ENCODE peak calls at places on chromosomes 16 and 17, in eight cellular contexts. G is stimulated activated effector memory CD8-positive, alpha-beta T cell treated with anti-CD3 and anti-CD28 coated beads, Interleukin-12 subunit alpha, Interleukin-12 subunit beta, amount 100 ng/mL, for 72 hours; B is aorta; Y is activated T-helper 17 cell treated with anti-CD3 and anti-CD28 coated beads, Interleukin-2, amount 50 U/mL, for 72 hours; T is K562; O is esophagus mucosa; F is left ventricle myocardium superior; Z is naive thymus-derived CD8-positive, alpha-beta T cell. R is an unnamed sample.

GRCh38 chr17:57629470-57629869 is 115.6 kb downstream of the CCDC182 start:
- ATAC-seq in Y (no peak), F (no peak), Z (peak; percentile 37), T (no peak), O (peak; percentile 30), G (peak; percentile 46), B (no peak), R (peak; percentile 94)

GRCh38 chr17:38904892-38905291 is 20.5 kb upstream of the LASP1NB start:
- ATAC-seq in G (no peak), B (no peak), O (no peak), Z (no peak), Y (no peak), F (no peak), T (no peak), R (no peak)

GRCh38 chr17:66704858-66705257 is 130.1 kb upstream of the CACNG5 start:
- ATAC-seq in T (no peak), Y (no peak), B (no peak), O (no peak), Z (no peak), G (no peak), F (no peak), R (no peak)

GRCh38 chr16:71855937-71856662 is 10.3 kb downstream of the ATXN1L start:
- ATAC-seq in Z (peak; percentile 35), T (no peak), G (peak; percentile 97), F (no peak), O (no peak), Y (peak; percentile 93), B (no peak), R (no peak)

GRCh38 chr16:77679901-77680300 is 42.4 kb upstream of the NUDT7 start:
- ATAC-seq in Z (no peak), F (no peak), B (no peak), G (no peak), O (no peak), Y (no peak), T (no peak), R (no peak)

GRCh38 chr16:79013004-79013403 is 587.5 kb downstream of the MAF start:
- ATAC-seq in T (peak; percentile 55), F (no peak), B (no peak), O (no peak), G (peak; percentile 48), Z (no peak), Y (peak; percentile 41), R (peak; percentile 93)

GRCh38 chr16:67926181-67926742 is 5.4 kb downstream of the CTRL start:
- ATAC-seq in Y (no peak), G (no peak), Z (no peak), O (no peak), B (no peak), F (no peak), T (no peak), R (peak; percentile 5)

GRCh38 chr16:86093801-86094750 is 195.1 kb downstream of the IRF8 start:
- ATAC-seq in B (no peak), O (no peak), T (peak; percentile 43), Y (no peak), Z (no peak), G (no peak), F (no peak), R (no peak)

GRCh38 chr17:80023261-80024205 is 12.1 kb downstream of the TBC1D16 start:
- ATAC-seq in G (no peak), T (peak; percentile 84), F (peak; percentile 40), Y (no peak), O (no peak), B (peak; percentile 4), Z (no peak), R (peak; percentile 28)

GRCh38 chr17:82247175-82247823 is 18.5 kb downstream of the SLC16A3 start:
- ATAC-seq in Y (no peak), F (no peak), T (no peak), B (no peak), Z (no peak), O (no peak), G (no peak), R (no peak)

GRCh38 chr17:9291912-9292562 is 270.7 kb downstream of the NTN1 start:
- ATAC-seq in Y (no peak), Z (peak; percentile 75), G (peak; percentile 32), O (peak; percentile 67), B (peak; percentile 89), T (peak; percentile 75), F (peak; percentile 95), R (no peak)

GRCh38 chr16:48180868-48181480 is 25.2 kb upstream of the ABCC12 start:
- ATAC-seq in B (no peak), G (no peak), Z (no peak), F (no peak), O (no peak), Y (no peak), T (no peak), R (no peak)

GRCh38 chr16:85528528-85529387 is 84.4 kb upstream of the GSE1 start:
- ATAC-seq in O (no peak), Y (peak; percentile 58), F (peak; percentile 10), G (peak; percentile 59), T (peak; percentile 83), Z (peak; percentile 46), B (no peak), R (no peak)

GRCh38 chr16:70589998-70590471 is 56.3 kb upstream of the IL34 start:
- ATAC-seq in O (peak; percentile 56), B (peak; percentile 5), Y (no peak), Z (no peak), F (peak; percentile 59), T (no peak), G (no peak), R (no peak)

GRCh38 chr17:8041249-8041928 is 2.5 kb downstream of the ALOX15B start:
- ATAC-seq in O (peak; percentile 37), F (peak; percentile 84), T (peak; percentile 57), G (peak; percentile 55), B (peak; percentile 50), Z (no peak), Y (peak; percentile 54), R (no peak)

GRCh38 chr16:63315229-63315628 is 1279.0 kb upstream of the CDH8 start:
- ATAC-seq in O (no peak), T (no peak), B (no peak), G (no peak), F (peak; percentile 38), Z (no peak), Y (no peak), R (no peak)

GRCh38 chr16:18800674-18801196 is 614 bp downstream of the ARL6IP1 start:
- ATAC-seq in Z (no peak), F (no peak), O (no peak), B (peak; percentile 47), T (peak; percentile 55), Y (no peak), G (peak; percentile 71), R (peak; percentile 75)

GRCh38 chr17:3448059-3448630 is 14.5 kb upstream of the OR1E2 start:
- ATAC-seq in Y (no peak), O (no peak), G (no peak), B (no peak), T (no peak), Z (no peak), F (no peak), R (no peak)

GRCh38 chr16:85392756-85393673 is 220.1 kb upstream of the GSE1 start:
- ATAC-seq in B (no peak), G (peak; percentile 2), O (no peak), Y (peak; percentile 6), T (peak; percentile 9), F (no peak), Z (peak; percentile 37), R (no peak)

GRCh38 chr16:86180780-86181179 is 281.8 kb downstream of the IRF8 start:
- ATAC-seq in F (no peak), T (no peak), B (no peak), Z (no peak), G (no peak), Y (no peak), O (no peak), R (no peak)

GRCh38 chr17:17959520-17960361 is 12.5 kb downstream of the TOM1L2 start:
- ATAC-seq in Z (peak; percentile 15), B (peak; percentile 38), Y (peak; percentile 65), F (peak; percentile 12), O (no peak), G (peak; percentile 64), T (no peak), R (no peak)

GRCh38 chr17:17416007-17416399 is 60.8 kb upstream of the MED9 start:
- ATAC-seq in B (no peak), O (peak; percentile 61), T (peak; percentile 89), Z (peak; percentile 52), G (peak; percentile 67), Y (peak; percentile 75), F (no peak), R (peak; percentile 66)

GRCh38 chr16:87465306-87465705 is 27.5 kb downstream of the ZCCHC14 start:
- ATAC-seq in O (peak; percentile 77), F (peak; percentile 82), Y (no peak), Z (no peak), B (peak; percentile 77), T (peak; percentile 70), G (no peak), R (no peak)

GRCh38 chr16:56344518-56345405 is 80.6 kb downstream of the AMFR start:
- ATAC-seq in G (no peak), Y (no peak), O (peak; percentile 77), Z (no peak), T (peak; percentile 40), F (no peak), B (no peak), R (no peak)

GRCh38 chr17:54836723-54837462 is 63.8 kb upstream of the TOM1L1 start:
- ATAC-seq in Z (no peak), Y (no peak), G (peak; percentile 24), O (no peak), F (no peak), B (no peak), T (no peak), R (peak; percentile 55)

GRCh38 chr17:32265896-32266388 is 310 bp downstream of the RHBDL3 start:
- ATAC-seq in T (no peak), B (no peak), F (no peak), O (no peak), Y (peak; percentile 2), Z (peak; percentile 45), G (no peak), R (no peak)

GRCh38 chr17:16652847-16653366 is 743 bp downstream of the ZNF624 start:
- ATAC-seq in G (peak; percentile 37), T (peak; percentile 19), F (peak; percentile 3), B (no peak), O (peak; percentile 85), Y (no peak), Z (no peak), R (no peak)

GRCh38 chr17:81460856-81461460 is 51.6 kb downstream of the ACTG1 start:
- ATAC-seq in Z (no peak), Y (no peak), F (no peak), B (no peak), O (peak; percentile 40), G (no peak), T (peak; percentile 93), R (no peak)

GRCh38 chr16:4094138-4094773 is 22.0 kb downstream of the ADCY9 start:
- ATAC-seq in B (no peak), G (no peak), T (no peak), O (no peak), Y (no peak), F (peak; percentile 6), Z (no peak), R (no peak)

GRCh38 chr17:28112199-28112995 is 69.9 kb downstream of the NLK start:
- ATAC-seq in T (peak; percentile 56), O (no peak), F (peak; percentile 78), B (no peak), Z (no peak), Y (no peak), G (no peak), R (no peak)

GRCh38 chr17:48037924-48038323 is 327 bp upstream of the COPZ2 start:
- ATAC-seq in F (peak; percentile 9), Y (peak; percentile 25), O (no peak), Z (peak; percentile 5), G (peak; percentile 3), B (no peak), T (no peak), R (no peak)

GRCh38 chr16:14097182-14097951 is 26.2 kb downstream of the MRTFB start:
- ATAC-seq in T (no peak), B (no peak), G (no peak), Y (no peak), F (no peak), O (peak; percentile 93), Z (no peak), R (no peak)

GRCh38 chr17:41492351-41492750 is 2.6 kb upstream of the KRT36 start:
- ATAC-seq in O (no peak), T (no peak), Y (no peak), Z (no peak), B (peak; percentile 12), G (no peak), F (peak; percentile 19), R (no peak)

GRCh38 chr17:77356109-77356689 is 215.4 kb downstream of the SEC14L1 start:
- ATAC-seq in G (peak; percentile 60), T (no peak), O (peak; percentile 15), B (no peak), F (no peak), Z (peak; percentile 73), Y (peak; percentile 7), R (peak; percentile 46)

R was measured in stimulated activated memory B cell treated with anti-CD40 and anti-IgM and Interleukin-4, amounts not matched to agents 10 μg/mL and 1 μg/mL and 100 μg/mL, for 72 hours.